ENCODE peak calls at places on chromosomes 4 and X, in nine cellular contexts. W is stomach, S is gastrocnemius medialis, M is psoas muscle, B is left ventricle myocardium inferior, U is upper lobe of left lung, A is H9, Q is endodermal cell, F is BE2C. D is an unnamed sample. For H3K4me1 and H3K27me3, the result is how much of the 10 kb centered on the place peaks cover.

GRCh38 chr4:169115144-169115896 is 105.3 kb upstream of the CBR4 start:
- DNase-seq in W (no peak), S (no peak), M (no peak), B (no peak), U (no peak), A (no peak), Q (no peak), F (no peak), D (no peak)

GRCh38 chr4:72319596-72319995 is 249.4 kb downstream of the ADAMTS3 start:
- DNase-seq in W (no peak), S (no peak), M (no peak), B (no peak), U (no peak), A (no peak), Q (no peak), F (no peak), D (peak)

GRCh38 chr4:93334003-93334402 is 494.6 kb upstream of the ATOH1 start:
- DNase-seq in W (no peak), S (no peak), M (no peak), B (no peak), U (no peak), A (no peak), Q (no peak), F (no peak), D (no peak)

GRCh38 chr4:36165256-36166005 is 78.9 kb downstream of the ARAP2 start:
- DNase-seq in W (no peak), S (no peak), M (no peak), B (no peak), U (no peak), A (no peak), Q (no peak), F (no peak), D (no peak)

GRCh38 chr4:110025057-110025456 is 112.4 kb downstream of the EGF start:
- DNase-seq in W (no peak), S (no peak), M (no peak), B (no peak), U (no peak), A (no peak), Q (no peak), F (no peak), D (no peak)

GRCh38 chrX:107851215-107851614 is 25.5 kb downstream of the MID2 start:
- DNase-seq in W (no peak), S (no peak), M (no peak), B (no peak), U (no peak), A (no peak), Q (no peak), F (no peak), D (no peak)

GRCh38 chrX:7264399-7264798 is 116.4 kb upstream of the PUDP start:
- DNase-seq in W (no peak), S (no peak), M (no peak), B (no peak), U (no peak), A (no peak), Q (no peak), F (no peak), D (no peak)

GRCh38 chrX:84046403-84046984 is 141.5 kb downstream of the RPS6KA6 start:
- DNase-seq in W (peak), S (no peak), M (no peak), B (no peak), U (peak), A (peak), Q (peak), F (peak), D (peak)

GRCh38 chrX:37685452-37686347 is at the start of gene XK:
- DNase-seq in W (peak), S (peak), M (peak), B (peak), U (peak), A (peak), Q (peak), F (peak), D (peak)

GRCh38 chr4:143424276-143424675 is 87.6 kb downstream of the GAB1 start:
- DNase-seq in W (no peak), S (no peak), M (no peak), B (no peak), U (no peak), A (no peak), Q (no peak), F (no peak), D (no peak)

GRCh38 chr4:145481164-145481941 is at the start of gene SMAD1:
- DNase-seq in W (peak), S (peak), M (peak), B (peak), U (peak), A (peak), Q (peak), F (peak), D (peak)

GRCh38 chr4:124907881-124908280 is 195.3 kb upstream of the ANKRD50 start:
- DNase-seq in W (no peak), S (no peak), M (no peak), B (no peak), U (no peak), A (no peak), Q (no peak), F (no peak), D (peak)

GRCh38 chr4:4269326-4269725 is 20.6 kb downstream of the LYAR start:
- DNase-seq in W (no peak), S (no peak), M (no peak), B (no peak), U (no peak), A (no peak), Q (no peak), F (no peak), D (no peak)

GRCh38 chr4:47531241-47531953 is 46.3 kb downstream of the ATP10D start:
- DNase-seq in W (peak), S (no peak), M (no peak), B (no peak), U (peak), A (no peak), Q (peak), F (no peak), D (peak)

GRCh38 chr4:182778222-182778982 is 138.8 kb downstream of the DCTD start:
- DNase-seq in W (no peak), S (no peak), M (no peak), B (no peak), U (no peak), A (no peak), Q (no peak), F (no peak), D (no peak)
- TF ChIP-seq CTCF in W (no peak), S (no peak), M (no peak), B (no peak), U (no peak), A (no peak), Q (no peak), F (no peak), D (no peak)

GRCh38 chrX:54496936-54497335 is 902 bp upstream of the FGD1 start:
- DNase-seq in W (no peak), S (no peak), M (no peak), B (no peak), U (no peak), A (no peak), Q (no peak), F (no peak), D (no peak)

GRCh38 chrX:54494970-54495813 is 842 bp downstream of the FGD1 start:
- DNase-seq in W (peak), S (peak), M (no peak), B (no peak), U (no peak), A (no peak), Q (peak), F (peak), D (peak)

GRCh38 chrX:54495814-54496516 is at the start of gene FGD1:
- DNase-seq in W (peak), S (peak), M (peak), B (peak), U (peak), A (peak), Q (peak), F (peak), D (peak)

GRCh38 chrX:54494166-54494969 is 1.7 kb downstream of the FGD1 start:
- DNase-seq in W (no peak), S (no peak), M (no peak), B (no peak), U (no peak), A (no peak), Q (no peak), F (no peak), D (peak)

GRCh38 chrX:54496517-54496852 is 451 bp upstream of the FGD1 start:
- DNase-seq in W (no peak), S (no peak), M (no peak), B (no peak), U (no peak), A (no peak), Q (peak), F (no peak), D (no peak)
- H3K4me1 ChIP-seq in W (under half), S (under half), M (under half), B (under half), U (under half), A (under half), Q (under half), F (under half), D (under half)

GRCh38 chr4:54696649-54697048 is 38.9 kb downstream of the KIT start:
- DNase-seq in W (no peak), S (no peak), M (no peak), B (no peak), U (no peak), A (no peak), Q (no peak), F (peak), D (no peak)

GRCh38 chr4:54695359-54696149 is 37.8 kb downstream of the KIT start:
- DNase-seq in W (no peak), S (no peak), M (no peak), B (no peak), U (no peak), A (no peak), Q (no peak), F (no peak), D (peak)
- H3K27me3 ChIP-seq in W (under half), S (under half), M (under half), B (under half), U (under half), A (under half), Q (under half), F (under half), D (under half)

GRCh38 chrX:151488677-151489076 is 74.8 kb upstream of the PASD1 start:
- DNase-seq in W (no peak), S (no peak), M (no peak), B (no peak), U (no peak), A (peak), Q (peak), F (peak), D (no peak)
- TF ChIP-seq CTCF in W (no peak), S (no peak), M (no peak), B (peak), U (peak), A (peak), Q (peak), F (peak), D (no peak)

GRCh38 chrX:154488336-154489075 is 1.9 kb downstream of the SLC10A3 start:
- DNase-seq in W (no peak), S (no peak), M (no peak), B (no peak), U (no peak), A (no peak), Q (no peak), F (no peak), D (no peak)

GRCh38 chrX:154487518-154488290 is 1.3 kb upstream of the UBL4A start:
- DNase-seq in W (no peak), S (no peak), M (no peak), B (no peak), U (no peak), A (no peak), Q (no peak), F (no peak), D (no peak)

GRCh38 chrX:154485150-154486051 is 1.0 kb downstream of the UBL4A start:
- DNase-seq in W (no peak), S (peak), M (no peak), B (no peak), U (no peak), A (no peak), Q (peak), F (no peak), D (no peak)

GRCh38 chrX:154486052-154486395 is 391 bp downstream of the UBL4A start:
- DNase-seq in W (peak), S (peak), M (peak), B (peak), U (no peak), A (no peak), Q (peak), F (no peak), D (no peak)

DNA sequence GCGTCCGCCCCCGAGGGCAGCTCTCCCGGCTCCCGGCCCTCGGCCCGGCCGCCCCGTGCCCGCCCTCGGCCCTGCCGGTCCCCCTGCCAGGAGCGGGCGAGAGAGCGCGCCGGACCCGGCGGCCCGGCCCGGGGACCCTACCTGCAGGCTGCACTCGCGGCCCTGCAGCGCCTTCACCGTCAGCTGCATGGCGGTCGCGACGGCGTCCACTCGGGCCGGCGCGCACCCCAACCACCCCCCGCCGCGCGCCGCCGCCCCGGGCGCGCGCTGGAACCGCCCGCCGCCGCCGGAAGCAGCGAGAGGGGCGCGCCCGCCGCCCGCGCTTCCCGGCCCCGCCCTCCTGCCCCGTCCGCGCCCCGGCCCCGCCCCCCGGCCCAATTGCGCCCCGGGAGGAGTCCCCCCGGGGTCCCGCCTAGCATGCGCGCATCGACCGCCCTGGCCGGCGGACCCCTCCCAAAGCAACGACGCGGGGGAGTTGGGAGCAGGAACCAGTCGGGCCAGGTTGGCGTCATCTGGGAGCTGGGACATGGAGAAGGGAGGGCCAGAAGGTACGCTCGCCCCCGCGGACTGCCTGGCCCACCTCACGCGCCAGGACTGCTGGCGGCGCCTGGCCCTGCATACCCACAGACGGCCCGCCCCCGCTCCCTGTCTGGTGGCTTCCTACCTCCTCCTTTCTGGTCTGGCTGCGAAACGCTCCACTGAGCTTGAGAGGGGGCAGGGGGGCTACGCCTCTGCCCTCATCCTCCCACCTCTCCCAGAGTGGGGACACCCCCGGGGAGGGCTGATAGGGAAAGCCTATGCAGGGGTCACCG is at the start of gene UBL4A:
- DNase-seq in W (peak), S (peak), M (peak), B (peak), U (peak), A (peak), Q (peak), F (peak), D (peak)
- H3K4me1 ChIP-seq in W (half or more), S (under half), M (under half), B (half or more), U (under half), A (under half), Q (under half), F (under half), D (under half)

GRCh38 chr4:52292245-52292644 is 241.1 kb downstream of the SPATA18 start:
- DNase-seq in W (no peak), S (no peak), M (no peak), B (no peak), U (no peak), A (no peak), Q (no peak), F (no peak), D (no peak)
- H3K27me3 ChIP-seq in W (under half), S (under half), M (under half), B (under half), U (under half), A (under half), Q (under half), F (under half), D (under half)

DNA sequence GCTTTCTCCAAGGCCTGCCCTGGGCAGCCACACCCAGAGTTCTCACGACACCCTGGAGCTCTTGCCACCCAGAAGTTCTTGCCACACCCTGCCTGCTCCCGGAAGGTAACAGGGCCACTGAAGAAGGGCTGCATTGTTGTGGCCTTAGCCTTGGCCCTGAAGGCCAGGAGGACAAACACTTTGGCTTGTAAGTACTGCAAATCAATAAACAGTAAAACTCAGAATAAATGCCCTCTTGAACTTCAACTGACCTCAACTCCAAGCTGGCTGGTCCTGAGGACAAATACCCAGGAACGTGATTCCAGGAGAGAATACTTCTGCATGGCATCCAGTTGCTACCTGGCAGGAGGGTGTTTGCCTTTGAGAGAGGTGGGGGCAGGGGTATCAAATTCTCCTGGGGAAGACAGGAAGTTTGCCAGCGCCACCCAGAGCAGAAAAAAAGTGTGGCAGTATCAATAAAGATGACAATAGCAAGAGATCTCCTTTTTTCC is 54.1 kb downstream of the TLR10 start:
- DNase-seq in W (peak), S (no peak), M (no peak), B (no peak), U (peak), A (peak), Q (peak), F (no peak), D (no peak)
- TF ChIP-seq CTCF in W (no peak), S (no peak), M (no peak), B (no peak), U (no peak), A (peak), Q (peak), F (peak), D (no peak)

GRCh38 chr4:182257503-182257902 is 14.3 kb downstream of the TENM3 start:
- DNase-seq in W (no peak), S (no peak), M (no peak), B (no peak), U (no peak), A (no peak), Q (no peak), F (no peak), D (no peak)
- H3K4me1 ChIP-seq in W (under half), S (under half), M (under half), B (under half), U (under half), A (under half), Q (under half), F (under half), D (under half)

DNA sequence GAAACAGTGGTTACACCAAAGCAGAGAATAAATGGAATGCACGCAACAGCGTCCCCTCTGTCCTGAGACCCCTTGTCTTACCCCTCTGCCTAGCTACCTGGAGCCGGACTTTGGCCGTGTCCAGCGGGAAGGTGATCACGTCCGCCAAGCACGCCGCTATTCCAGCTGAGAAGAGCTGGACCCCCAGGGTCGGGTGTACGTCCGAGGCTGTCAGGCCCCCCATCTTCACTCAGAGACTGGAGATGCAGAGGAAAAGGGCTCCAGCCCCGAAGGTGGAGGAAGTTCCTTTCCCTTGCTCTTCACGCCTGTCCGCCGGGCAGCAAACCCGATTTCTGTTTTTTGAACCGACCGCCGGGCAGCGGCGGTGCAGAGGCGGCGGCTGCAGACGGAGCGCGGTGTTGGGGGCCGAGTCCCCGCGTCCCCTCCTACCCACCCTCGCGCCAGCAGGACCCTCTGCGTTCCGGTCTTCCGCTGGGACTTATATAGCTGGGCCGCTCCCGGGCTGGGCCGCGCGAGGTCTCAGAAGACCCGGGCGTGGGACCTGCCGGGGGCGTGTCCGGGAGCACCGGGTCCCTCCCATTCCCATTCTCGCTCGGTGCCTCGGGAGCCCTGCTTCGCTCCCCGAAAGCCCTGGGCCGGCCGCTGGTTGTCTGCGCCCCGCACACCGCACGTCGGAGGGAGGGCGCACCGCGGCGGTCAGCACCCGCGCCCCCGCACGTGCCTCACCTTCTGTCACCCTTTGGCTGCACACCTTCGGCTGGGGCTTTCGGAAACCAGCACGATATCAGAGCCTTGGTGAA is at the start of gene UCP1:
- DNase-seq in W (peak), S (no peak), M (no peak), B (peak), U (peak), A (peak), Q (peak), F (peak), D (peak)
- H3K27me3 ChIP-seq in W (half or more), S (half or more), M (under half), B (half or more), U (under half), A (under half), Q (half or more), F (half or more), D (half or more)

GRCh38 chr4:149555146-149555545 is 260.5 kb downstream of the IQCM start:
- DNase-seq in W (no peak), S (no peak), M (no peak), B (no peak), U (no peak), A (no peak), Q (no peak), F (no peak), D (no peak)

GRCh38 chr4:149552601-149553000 is 263.0 kb downstream of the IQCM start:
- DNase-seq in W (no peak), S (no peak), M (no peak), B (no peak), U (no peak), A (no peak), Q (no peak), F (no peak), D (no peak)

GRCh38 chr4:149553959-149554520 is 261.6 kb downstream of the IQCM start:
- DNase-seq in W (no peak), S (no peak), M (no peak), B (no peak), U (no peak), A (no peak), Q (no peak), F (no peak), D (no peak)

DNA sequence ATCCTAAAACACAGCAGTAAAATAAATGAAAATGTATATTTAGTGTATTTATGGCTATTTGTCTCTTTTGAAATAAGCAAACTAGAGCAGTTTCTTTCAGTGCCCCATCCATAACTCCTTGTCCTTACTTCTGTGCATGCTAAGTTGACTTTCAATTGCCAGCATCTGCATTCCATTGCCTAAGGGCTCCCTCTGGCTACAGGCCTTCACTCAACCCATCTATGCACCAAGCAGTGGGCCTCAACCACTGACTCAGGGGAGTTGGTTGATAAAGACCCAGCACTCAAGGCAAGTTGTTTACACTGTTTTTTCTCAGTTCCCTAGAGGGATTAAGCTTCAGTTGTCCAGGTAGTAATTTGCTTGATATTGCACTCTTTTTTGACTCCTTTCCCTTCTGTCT is 265.7 kb downstream of the IQCM start:
- DNase-seq in W (no peak), S (no peak), M (no peak), B (no peak), U (no peak), A (peak), Q (peak), F (no peak), D (peak)
- TF ChIP-seq CTCF in W (no peak), S (no peak), M (no peak), B (peak), U (no peak), A (peak), Q (peak), F (no peak), D (no peak)